ENCODE peak calls at places on chromosomes 6 and 20, in five cellular contexts. F, A, S, U and M are unnamed samples.

GRCh38 chr6:7073810-7074525 is 33.8 kb upstream of the RREB1 start:
- DNase-seq in F (no peak), A (peak), S (no peak), U (no peak), M (peak)

GRCh38 chr6:106746660-106747059 is 117.3 kb downstream of the QRSL1 start:
- DNase-seq in F (peak), A (no peak), S (peak), U (peak), M (peak)

GRCh38 chr20:34296468-34296867 is 6.7 kb downstream of the AHCY start:
- DNase-seq in F (no peak), A (no peak), S (no peak), U (no peak), M (no peak)

GRCh38 chr6:14077193-14077853 is 40.2 kb upstream of the CD83 start:
- DNase-seq in F (no peak), A (no peak), S (no peak), U (peak), M (peak)

GRCh38 chr6:169918954-169919549 is 167.6 kb downstream of the ERMARD start:
- DNase-seq in F (no peak), A (no peak), S (no peak), U (no peak), M (no peak)

GRCh38 chr6:111069722-111070406 is 17.4 kb upstream of the SLC16A10 start:
- DNase-seq in F (no peak), A (no peak), S (no peak), U (no peak), M (no peak)

GRCh38 chr6:17600527-17601388 is 656 bp downstream of the FAM8A1 start:
- DNase-seq in F (peak), A (peak), S (no peak), U (no peak), M (peak)

GRCh38 chr6:7424967-7425807 is 35.6 kb downstream of the RIOK1 start:
- DNase-seq in F (peak), A (no peak), S (peak), U (peak), M (peak)

GRCh38 chr6:142913511-142914047 is 31.4 kb downstream of the HIVEP2 start:
- DNase-seq in F (no peak), A (peak), S (no peak), U (no peak), M (peak)

GRCh38 chr20:62042025-62042820 is 23.5 kb downstream of the TAF4 start:
- DNase-seq in F (no peak), A (no peak), S (no peak), U (no peak), M (no peak)

GRCh38 chr6:161198176-161198575 is 75.7 kb downstream of the AGPAT4 start:
- DNase-seq in F (peak), A (no peak), S (no peak), U (peak), M (no peak)

GRCh38 chr6:165308926-165309731 is at the start of gene C6orf118:
- DNase-seq in F (peak), A (peak), S (peak), U (peak), M (peak)

GRCh38 chr20:47502271-47502730 is 614 bp downstream of the NCOA3 start:
- DNase-seq in F (peak), A (no peak), S (no peak), U (no peak), M (no peak)

GRCh38 chr6:56718236-56718635 is 75.5 kb upstream of the DST start:
- DNase-seq in F (no peak), A (no peak), S (no peak), U (no peak), M (no peak)

GRCh38 chr20:31542963-31543362 is 28.7 kb downstream of the HM13 start:
- DNase-seq in F (no peak), A (no peak), S (no peak), U (no peak), M (no peak)

GRCh38 chr6:169969372-169970099 is 218.1 kb downstream of the ERMARD start:
- DNase-seq in F (no peak), A (no peak), S (no peak), U (no peak), M (no peak)

GRCh38 chr6:89071036-89071435 is 9.5 kb upstream of the PNRC1 start:
- DNase-seq in F (no peak), A (no peak), S (no peak), U (no peak), M (no peak)

GRCh38 chr6:2630891-2631458 is 119.7 kb downstream of the MYLK4 start:
- DNase-seq in F (peak), A (no peak), S (no peak), U (no peak), M (no peak)

GRCh38 chr6:112365952-112366351 is 18.8 kb downstream of the RFPL4B start:
- DNase-seq in F (no peak), A (no peak), S (no peak), U (no peak), M (no peak)